ENCODE peak calls at places on chromosomes 6 and 20, in five cellular contexts. One of them, this sample, is unnamed.

GRCh38 chr6:219019-219570 is 73.2 kb upstream of the DUSP22 start:
- DNase-seq in NCI-H446: no peak
- DNase-seq in DND-41: no peak
- DNase-seq in GM13976: no peak
- DNase-seq in nephron progenitor cell: no peak
- DNase-seq in this sample: no peak

GRCh38 chr6:78489874-78490273 is 377.5 kb upstream of the IRAK1BP1 start:
- DNase-seq in NCI-H446: no peak
- DNase-seq in DND-41: no peak
- DNase-seq in GM13976: no peak
- DNase-seq in nephron progenitor cell: no peak
- DNase-seq in this sample: no peak

GRCh38 chr6:112881828-112882227 is 534.7 kb downstream of the RFPL4B start:
- DNase-seq in NCI-H446: no peak
- DNase-seq in DND-41: no peak
- DNase-seq in GM13976: no peak
- DNase-seq in nephron progenitor cell: no peak
- DNase-seq in this sample: no peak

GRCh38 chr20:47137231-47137865 is 219.2 kb downstream of the ZMYND8 start:
- DNase-seq in NCI-H446: no peak
- DNase-seq in DND-41: no peak
- DNase-seq in GM13976: no peak
- DNase-seq in nephron progenitor cell: no peak
- DNase-seq in this sample: no peak

GRCh38 chr6:144722214-144722737 is 437.1 kb downstream of the UTRN start:
- DNase-seq in NCI-H446: no peak
- DNase-seq in DND-41: no peak
- DNase-seq in GM13976: no peak
- DNase-seq in nephron progenitor cell: no peak
- DNase-seq in this sample: no peak

GRCh38 chr6:83124553-83124952 is 57.1 kb downstream of the DOP1A start:
- DNase-seq in NCI-H446: no peak
- DNase-seq in DND-41: no peak
- DNase-seq in GM13976: no peak
- DNase-seq in nephron progenitor cell: no peak
- DNase-seq in this sample: no peak

GRCh38 chr20:9015984-9016324 is 52.9 kb upstream of the PLCB4 start:
- DNase-seq in NCI-H446: no peak
- DNase-seq in DND-41: no peak
- DNase-seq in GM13976: no peak
- DNase-seq in nephron progenitor cell: no peak
- DNase-seq in this sample: no peak

GRCh38 chr6:44897286-44897685 is 430.8 kb upstream of the RUNX2 start:
- DNase-seq in NCI-H446: no peak
- DNase-seq in DND-41: no peak
- DNase-seq in GM13976: no peak
- DNase-seq in nephron progenitor cell: no peak
- DNase-seq in this sample: no peak

GRCh38 chr6:82045965-82046756 is 201.4 kb downstream of the IBTK start:
- DNase-seq in NCI-H446: no peak
- DNase-seq in DND-41: no peak
- DNase-seq in GM13976: no peak
- DNase-seq in nephron progenitor cell: no peak
- DNase-seq in this sample: no peak

GRCh38 chr6:168024951-168025510 is 27.6 kb downstream of the KIF25 start:
- DNase-seq in NCI-H446: no peak
- DNase-seq in DND-41: no peak
- DNase-seq in GM13976: no peak
- DNase-seq in nephron progenitor cell: no peak
- DNase-seq in this sample: no peak

GRCh38 chr6:88360203-88360797 is 194.2 kb upstream of the CNR1 start:
- DNase-seq in NCI-H446: no peak
- DNase-seq in DND-41: no peak
- DNase-seq in GM13976: no peak
- DNase-seq in nephron progenitor cell: no peak
- DNase-seq in this sample: no peak

GRCh38 chr6:90285611-90286381 is 10.8 kb downstream of the BACH2 start:
- DNase-seq in NCI-H446: peak
- DNase-seq in DND-41: no peak
- DNase-seq in GM13976: peak
- DNase-seq in nephron progenitor cell: peak
- DNase-seq in this sample: no peak

GRCh38 chr6:35451354-35452185 is 568 bp upstream of the FANCE start:
- DNase-seq in NCI-H446: no peak
- DNase-seq in DND-41: no peak
- DNase-seq in GM13976: no peak
- DNase-seq in nephron progenitor cell: no peak
- DNase-seq in this sample: no peak

GRCh38 chr6:112357801-112358200 is 10.7 kb downstream of the RFPL4B start:
- DNase-seq in NCI-H446: no peak
- DNase-seq in DND-41: no peak
- DNase-seq in GM13976: no peak
- DNase-seq in nephron progenitor cell: no peak
- DNase-seq in this sample: no peak

GRCh38 chr6:111738156-111738555 is 132.5 kb upstream of the TRAF3IP2 start:
- DNase-seq in NCI-H446: no peak
- DNase-seq in DND-41: no peak
- DNase-seq in GM13976: no peak
- DNase-seq in nephron progenitor cell: no peak
- DNase-seq in this sample: no peak

GRCh38 chr6:52061481-52061880 is 25.9 kb downstream of the PKHD1 start:
- DNase-seq in NCI-H446: no peak
- DNase-seq in DND-41: no peak
- DNase-seq in GM13976: no peak
- DNase-seq in nephron progenitor cell: no peak
- DNase-seq in this sample: no peak

GRCh38 chr6:98941319-98941718 is 6.4 kb downstream of the FBXL4 start:
- DNase-seq in NCI-H446: no peak
- DNase-seq in DND-41: no peak
- DNase-seq in GM13976: no peak
- DNase-seq in nephron progenitor cell: no peak
- DNase-seq in this sample: no peak

GRCh38 chr6:26286168-26286854 is 78.7 kb upstream of the BTN3A2 start:
- DNase-seq in NCI-H446: peak
- DNase-seq in DND-41: peak
- DNase-seq in GM13976: peak
- DNase-seq in nephron progenitor cell: peak
- DNase-seq in this sample: peak

GRCh38 chr6:38676236-38676973 is 26.5 kb downstream of the GLO1 start:
- DNase-seq in NCI-H446: no peak
- DNase-seq in DND-41: no peak
- DNase-seq in GM13976: no peak
- DNase-seq in nephron progenitor cell: no peak
- DNase-seq in this sample: no peak

GRCh38 chr6:42627674-42628073 is 63.8 kb downstream of the UBR2 start:
- DNase-seq in NCI-H446: no peak
- DNase-seq in DND-41: no peak
- DNase-seq in GM13976: no peak
- DNase-seq in nephron progenitor cell: no peak
- DNase-seq in this sample: no peak

GRCh38 chr6:39880521-39881048 is 53.7 kb downstream of the MOCS1 start:
- DNase-seq in NCI-H446: no peak
- DNase-seq in DND-41: peak
- DNase-seq in GM13976: no peak
- DNase-seq in nephron progenitor cell: no peak
- DNase-seq in this sample: no peak

GRCh38 chr20:25005661-25006060 is 13.1 kb upstream of the APMAP start:
- DNase-seq in NCI-H446: no peak
- DNase-seq in DND-41: no peak
- DNase-seq in GM13976: no peak
- DNase-seq in nephron progenitor cell: no peak
- DNase-seq in this sample: no peak

GRCh38 chr6:44626608-44627007 is 239.1 kb downstream of the CDC5L start:
- DNase-seq in NCI-H446: no peak
- DNase-seq in DND-41: no peak
- DNase-seq in GM13976: no peak
- DNase-seq in nephron progenitor cell: no peak
- DNase-seq in this sample: no peak

GRCh38 chr20:54204063-54204462 is 3.8 kb upstream of the PFDN4 start:
- DNase-seq in NCI-H446: no peak
- DNase-seq in DND-41: no peak
- DNase-seq in GM13976: no peak
- DNase-seq in nephron progenitor cell: no peak
- DNase-seq in this sample: no peak

GRCh38 chr6:34132486-34133185 is 13.3 kb downstream of the GRM4 start:
- DNase-seq in NCI-H446: no peak
- DNase-seq in DND-41: peak
- DNase-seq in GM13976: peak
- DNase-seq in nephron progenitor cell: peak
- DNase-seq in this sample: no peak

GRCh38 chr20:51059862-51060261 is 37.0 kb upstream of the KCNG1 start:
- DNase-seq in NCI-H446: no peak
- DNase-seq in DND-41: no peak
- DNase-seq in GM13976: no peak
- DNase-seq in nephron progenitor cell: no peak
- DNase-seq in this sample: no peak

GRCh38 chr6:161507375-161507774 is 233.5 kb upstream of the AGPAT4 start:
- DNase-seq in NCI-H446: no peak
- DNase-seq in DND-41: no peak
- DNase-seq in GM13976: no peak
- DNase-seq in nephron progenitor cell: no peak
- DNase-seq in this sample: no peak

GRCh38 chr20:58407966-58408557 is 19.0 kb downstream of the VAPB start:
- DNase-seq in NCI-H446: no peak
- DNase-seq in DND-41: no peak
- DNase-seq in GM13976: peak
- DNase-seq in nephron progenitor cell: no peak
- DNase-seq in this sample: no peak

GRCh38 chr6:39441986-39442385 is 119.5 kb upstream of the KCNK16 start:
- DNase-seq in NCI-H446: no peak
- DNase-seq in DND-41: no peak
- DNase-seq in GM13976: no peak
- DNase-seq in nephron progenitor cell: no peak
- DNase-seq in this sample: no peak

This sample was measured in NCI-H748 treated with DMSO at 0.1 percent for 48 hours.